ENCODE peak calls at places on chromosomes 12 and 14, in six cellular contexts. V, J, D, H, T and K are unnamed samples. For H3K36me3, the result is how much of the 10 kb centered on the place peaks cover.

GRCh38 chr12:122872815-122873361 is 23.0 kb downstream of the VPS37B start:
- DNase-seq in V (no peak), J (no peak), T (no peak), H (no peak), D (no peak), K (peak)

GRCh38 chr12:18886962-18887361 is 149.0 kb downstream of the CAPZA3 start:
- DNase-seq in D (no peak), J (no peak), V (no peak), H (no peak), T (no peak), K (no peak)

GRCh38 chr12:27969011-27969900 is 3.3 kb downstream of the PTHLH start:
- DNase-seq in J (no peak), T (peak), V (no peak), D (no peak), H (no peak), K (no peak)

GRCh38 chr14:59787045-59787674 is 83.4 kb downstream of the RTN1 start:
- DNase-seq in D (no peak), H (no peak), T (peak), J (no peak), V (no peak), K (no peak)

GRCh38 chr12:68013181-68013580 is 23.9 kb downstream of the IFNG-AS1 start:
- DNase-seq in J (no peak), V (no peak), D (no peak), H (no peak), T (no peak), K (no peak)

GRCh38 chr12:131903270-131904255 is 9.1 kb downstream of the ULK1 start:
- DNase-seq in D (no peak), V (no peak), H (no peak), T (no peak), J (no peak), K (no peak)

GRCh38 chr14:101736071-101736470 is 25.4 kb upstream of the PPP2R5C start:
- DNase-seq in J (no peak), T (no peak), H (peak), D (no peak), V (no peak), K (no peak)

GRCh38 chr12:50483488-50483887 is 21.3 kb upstream of the DIP2B start:
- DNase-seq in V (no peak), H (no peak), J (no peak), D (no peak), T (no peak), K (no peak)

GRCh38 chr12:32659908-32660440 is 19.1 kb upstream of the DNM1L start:
- DNase-seq in J (no peak), H (no peak), V (no peak), D (no peak), T (peak), K (no peak)

GRCh38 chr12:68451261-68452091 is 119.3 kb upstream of the MDM1 start:
- DNase-seq in H (peak), J (no peak), D (no peak), T (peak), V (peak), K (no peak)

GRCh38 chr14:77554816-77555599 is 56.4 kb upstream of the ISM2 start:
- DNase-seq in V (no peak), J (no peak), D (no peak), H (no peak), T (no peak), K (no peak)

GRCh38 chr12:92025462-92026207 is 120.0 kb downstream of the BTG1 start:
- DNase-seq in V (no peak), H (no peak), T (no peak), D (no peak), J (no peak), K (no peak)

GRCh38 chr14:38210587-38211257 is 3.0 kb downstream of the SSTR1 start:
- DNase-seq in J (no peak), V (peak), H (no peak), D (no peak), T (no peak), K (no peak)

GRCh38 chr12:103100226-103100866 is 142.9 kb downstream of the ASCL1 start:
- DNase-seq in H (no peak), V (no peak), J (no peak), T (no peak), D (no peak), K (no peak)

GRCh38 chr12:50221228-50222008 is 54.2 kb upstream of the CERS5 start:
- DNase-seq in V (no peak), J (no peak), T (peak), D (no peak), H (no peak), K (no peak)

GRCh38 chr12:67068773-67069450 is 200.2 kb upstream of the CAND1 start:
- DNase-seq in J (peak), H (peak), V (peak), D (no peak), T (peak), K (no peak)

GRCh38 chr12:102528111-102528510 is 47.7 kb upstream of the IGF1 start:
- DNase-seq in V (no peak), H (no peak), J (no peak), T (no peak), D (no peak), K (no peak)

GRCh38 chr12:46206471-46206870 is 62.4 kb downstream of the SLC38A1 start:
- DNase-seq in D (no peak), H (no peak), T (no peak), J (no peak), V (no peak), K (no peak)

GRCh38 chr12:76029982-76030377 is 1.6 kb downstream of the PHLDA1 start:
- DNase-seq in V (no peak), T (peak), J (no peak), H (no peak), D (no peak), K (no peak)

GRCh38 chr14:93902619-93903307 is 24.4 kb upstream of the FAM181A start:
- DNase-seq in J (no peak), D (no peak), H (no peak), V (no peak), T (no peak), K (no peak)

GRCh38 chr12:904010-904414 is 45.5 kb downstream of the RAD52 start:
- DNase-seq in T (peak), J (no peak), V (no peak), D (no peak), H (no peak), K (no peak)

GRCh38 chr12:105888696-105889095 is 250.1 kb downstream of the NUAK1 start:
- DNase-seq in V (no peak), H (no peak), T (no peak), D (no peak), J (no peak), K (no peak)

GRCh38 chr12:121740847-121741246 is 28.3 kb downstream of the TMEM120B start:
- DNase-seq in H (no peak), J (no peak), V (no peak), D (no peak), T (no peak), K (no peak)

GRCh38 chr14:77097006-77097688 is 911 bp upstream of the CIPC start:
- DNase-seq in V (peak), T (peak), J (no peak), H (no peak), D (no peak), K (no peak)

GRCh38 chr14:103685276-103686211 is 29.7 kb downstream of the XRCC3 start:
- DNase-seq in J (no peak), D (no peak), T (no peak), H (no peak), V (no peak), K (no peak)
- H3K36me3 ChIP-seq in J (under half), D (under half), T (under half), H (under half), V (under half), K (half or more)

DNA sequence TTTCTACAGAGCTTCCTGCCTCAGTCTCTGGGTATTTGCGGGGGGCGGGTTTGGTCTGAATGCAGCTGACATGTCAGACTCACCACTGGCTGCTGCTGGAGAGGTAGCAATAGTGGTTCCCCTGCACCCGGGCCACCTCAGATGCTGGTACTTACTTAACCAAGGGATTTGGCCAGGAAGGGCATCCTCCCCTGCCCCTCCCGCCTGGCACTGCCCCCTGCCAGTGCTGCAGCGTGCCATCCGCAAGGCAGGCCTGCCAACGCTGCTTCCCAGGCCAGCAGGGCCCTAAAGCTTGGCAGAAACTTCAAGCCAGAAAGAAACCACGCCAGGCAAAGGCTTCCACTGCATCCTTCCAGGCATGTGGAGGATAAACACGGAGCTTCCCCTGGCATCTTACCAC is 22.1 kb downstream of the RAB35 start:
- DNase-seq in T (no peak), H (no peak), V (no peak), J (no peak), D (no peak), K (no peak)
- H3K36me3 ChIP-seq in T (under half), H (under half), V (under half), J (under half), D (under half), K (under half)

GRCh38 chr14:68738559-68738958 is 54.3 kb downstream of the ZFP36L1 start:
- DNase-seq in H (no peak), T (no peak), D (no peak), V (no peak), J (no peak), K (no peak)

GRCh38 chr14:68741481-68741799 is 51.4 kb downstream of the ZFP36L1 start:
- DNase-seq in J (no peak), H (no peak), D (no peak), V (no peak), T (no peak), K (no peak)

GRCh38 chr14:68741839-68742470 is 50.9 kb downstream of the ZFP36L1 start:
- DNase-seq in V (no peak), J (no peak), D (no peak), H (no peak), T (no peak), K (no peak)

GRCh38 chr14:68740798-68741480 is 51.9 kb downstream of the ZFP36L1 start:
- DNase-seq in T (no peak), H (no peak), J (no peak), D (no peak), V (no peak), K (no peak)

GRCh38 chr14:68739701-68740100 is 53.2 kb downstream of the ZFP36L1 start:
- DNase-seq in H (no peak), J (no peak), D (no peak), T (no peak), V (no peak), K (no peak)
- H3K36me3 ChIP-seq in H (under half), J (under half), D (under half), T (under half), V (under half), K (under half)

GRCh38 chr12:53056296-53056695 is 6.4 kb downstream of the TNS2 start:
- DNase-seq in D (no peak), H (no peak), V (no peak), J (no peak), T (no peak), K (no peak)
- H3K36me3 ChIP-seq in D (under half), H (under half), V (under half), J (under half), T (under half), K (under half)